ENCODE peak calls at places on chromosome 11, in nine cellular contexts. H is Peyer's patch; K is tibial nerve; X is CD4-positive, CD25-positive, alpha-beta regulatory T cell; N is cardiac muscle cell; D is neuronal stem cell; W is fibroblast of lung; G is HCT116; V is left ventricle myocardium inferior. O is an unnamed sample. For H3K9me3, the result is how much of the 10 kb centered on the place peaks cover.

GRCh38 chr11:73106347-73106746 is 35.8 kb downstream of the FCHSD2 start:
- DNase-seq in V (no peak), W (no peak), K (no peak), G (no peak), D (no peak), N (no peak), H (no peak), X (no peak), O (no peak)

GRCh38 chr11:45087761-45088160 is 58.7 kb upstream of the PRDM11 start:
- DNase-seq in N (no peak), W (no peak), V (no peak), K (no peak), D (no peak), G (no peak), H (no peak), X (no peak), O (no peak)

GRCh38 chr11:47296045-47296444 is 26.1 kb downstream of the MADD start:
- DNase-seq in G (no peak), H (no peak), D (no peak), V (no peak), K (no peak), N (no peak), W (peak), X (no peak), O (no peak)

GRCh38 chr11:17972987-17973386 is 39.9 kb downstream of the SERGEF start:
- DNase-seq in H (no peak), V (peak), D (peak), N (peak), W (peak), G (peak), X (no peak), K (peak), O (peak)

GRCh38 chr11:122897606-122898210 is 15.1 kb downstream of the JHY start:
- DNase-seq in D (no peak), K (no peak), G (no peak), W (peak), N (no peak), X (no peak), V (no peak), H (no peak), O (no peak)

GRCh38 chr11:3014314-3014938 is 22.3 kb upstream of the NAP1L4 start:
- DNase-seq in H (peak), D (no peak), K (no peak), X (peak), N (no peak), W (no peak), V (no peak), G (no peak), O (no peak)

GRCh38 chr11:120707098-120707497 is 195.6 kb downstream of the GRIK4 start:
- DNase-seq in K (no peak), D (no peak), G (no peak), H (no peak), X (no peak), W (peak), V (no peak), N (no peak), O (no peak)

GRCh38 chr11:9787981-9788521 is 124.2 kb downstream of the SWAP70 start:
- DNase-seq in W (peak), K (no peak), D (no peak), G (no peak), H (no peak), N (no peak), X (no peak), V (peak), O (no peak)

GRCh38 chr11:3122775-3123201 is 42.3 kb downstream of the OSBPL5 start:
- DNase-seq in H (no peak), W (no peak), N (no peak), G (no peak), D (no peak), V (peak), K (no peak), X (no peak), O (peak)

GRCh38 chr11:76233936-76234703 is 27.8 kb upstream of the WNT11 start:
- DNase-seq in H (peak), X (no peak), K (peak), G (no peak), W (peak), N (no peak), D (no peak), V (peak), O (no peak)

GRCh38 chr11:111624602-111625001 is 22.4 kb downstream of the SIK2 start:
- DNase-seq in G (no peak), N (no peak), K (no peak), D (no peak), X (no peak), H (no peak), V (no peak), W (no peak), O (no peak)

GRCh38 chr11:134047586-134047999 is 21.3 kb upstream of the JAM3 start:
- DNase-seq in K (peak), D (no peak), G (no peak), H (no peak), N (no peak), X (no peak), V (peak), W (peak), O (peak)

GRCh38 chr11:86509579-86509978 is 134.9 kb downstream of the CCDC81 start:
- DNase-seq in W (peak), X (no peak), D (no peak), K (no peak), H (no peak), G (no peak), V (no peak), N (no peak), O (no peak)

GRCh38 chr11:124839051-124839971 is 25.9 kb upstream of the ROBO3 start:
- DNase-seq in G (no peak), V (no peak), N (peak), X (no peak), K (no peak), D (no peak), H (no peak), W (no peak), O (no peak)

GRCh38 chr11:44275241-44275640 is 34.7 kb downstream of the ALX4 start:
- DNase-seq in H (no peak), W (no peak), G (no peak), V (no peak), X (no peak), D (no peak), N (no peak), K (no peak), O (no peak)

GRCh38 chr11:128643661-128644060 is 50.2 kb upstream of the FLI1 start:
- DNase-seq in G (no peak), H (no peak), V (no peak), D (no peak), X (no peak), N (no peak), W (no peak), K (no peak), O (no peak)

GRCh38 chr11:61652135-61652534 is 28.1 kb upstream of the DAGLA start:
- DNase-seq in X (no peak), D (no peak), K (no peak), W (no peak), V (no peak), N (no peak), G (no peak), H (no peak), O (no peak)

GRCh38 chr11:441418-442274 is at the start of gene ANO9:
- DNase-seq in G (no peak), W (no peak), V (no peak), D (no peak), X (peak), H (peak), K (no peak), N (peak), O (peak)

GRCh38 chr11:122850076-122850631 is 11.9 kb downstream of the CRTAM start:
- DNase-seq in H (no peak), W (peak), X (no peak), N (peak), D (no peak), K (no peak), G (no peak), V (no peak), O (no peak)

GRCh38 chr11:64472593-64473455 is 113.9 kb downstream of the RPS6KA4 start:
- DNase-seq in X (no peak), H (no peak), V (no peak), G (no peak), W (peak), K (no peak), D (no peak), N (no peak), O (no peak)

GRCh38 chr11:119376197-119376847 is 5.2 kb downstream of the USP2 start:
- DNase-seq in K (peak), H (no peak), N (no peak), W (no peak), D (no peak), X (no peak), V (peak), G (no peak), O (peak)

GRCh38 chr11:64299847-64300648 is at the start of gene CATSPERZ:
- DNase-seq in G (no peak), K (no peak), W (no peak), V (no peak), D (no peak), X (peak), N (no peak), H (no peak), O (no peak)

GRCh38 chr11:117502285-117502856 is 174.7 kb downstream of the CEP164 start:
- DNase-seq in X (no peak), V (no peak), D (no peak), K (no peak), N (no peak), W (no peak), G (no peak), H (no peak), O (no peak)

GRCh38 chr11:3227568-3228444 is 4.4 kb downstream of the MRGPRE start:
- DNase-seq in K (no peak), X (no peak), V (no peak), H (no peak), N (no peak), G (no peak), W (no peak), D (no peak), O (no peak)

GRCh38 chr11:59899532-59899931 is 20.9 kb downstream of the OOSP3 start:
- DNase-seq in W (no peak), G (no peak), N (no peak), H (no peak), D (no peak), K (no peak), X (no peak), V (no peak), O (no peak)

GRCh38 chr11:21897203-21897602 is 295.7 kb upstream of the ANO5 start:
- DNase-seq in D (no peak), N (no peak), K (no peak), X (no peak), W (no peak), G (no peak), H (no peak), V (no peak), O (no peak)

GRCh38 chr11:12552677-12553076 is 121.5 kb upstream of the TEAD1 start:
- DNase-seq in V (no peak), G (no peak), X (no peak), N (no peak), D (no peak), W (peak), H (no peak), K (peak), O (no peak)

GRCh38 chr11:9396752-9397151 is 12.3 kb downstream of the IPO7 start:
- DNase-seq in G (no peak), X (no peak), H (no peak), V (no peak), N (no peak), K (no peak), D (no peak), W (no peak), O (no peak)

GRCh38 chr11:58832246-58832645 is 12.3 kb downstream of the GLYATL2 start:
- DNase-seq in G (no peak), N (no peak), D (no peak), V (no peak), K (no peak), X (no peak), W (peak), H (no peak), O (no peak)

GRCh38 chr11:58829736-58830135 is 14.8 kb downstream of the GLYATL2 start:
- DNase-seq in W (peak), H (no peak), N (no peak), D (no peak), X (no peak), K (no peak), V (no peak), G (no peak), O (no peak)

GRCh38 chr11:58830693-58831301 is 13.7 kb downstream of the GLYATL2 start:
- DNase-seq in D (no peak), H (no peak), N (no peak), G (no peak), X (no peak), K (no peak), W (no peak), V (no peak), O (no peak)
- H3K9me3 ChIP-seq in D (under half), H (under half), N (under half), G (under half), X (under half), K (under half), W (under half), V (under half), O (under half)

GRCh38 chr11:132655187-132655855 is 877.0 kb downstream of the OPCML start:
- DNase-seq in N (no peak), H (no peak), V (no peak), G (no peak), D (no peak), W (peak), K (no peak), X (no peak), O (no peak)

GRCh38 chr11:132650969-132651720 is 881.2 kb downstream of the OPCML start:
- DNase-seq in N (no peak), G (no peak), D (no peak), K (no peak), V (no peak), H (no peak), X (no peak), W (no peak), O (no peak)

GRCh38 chr11:132648841-132649240 is 883.5 kb downstream of the OPCML start:
- DNase-seq in X (no peak), H (no peak), W (peak), D (no peak), V (no peak), N (no peak), K (no peak), G (no peak), O (no peak)

GRCh38 chr11:132649277-132649676 is 883.0 kb downstream of the OPCML start:
- DNase-seq in G (no peak), N (no peak), D (no peak), V (no peak), W (no peak), H (no peak), K (no peak), X (no peak), O (no peak)

DNA sequence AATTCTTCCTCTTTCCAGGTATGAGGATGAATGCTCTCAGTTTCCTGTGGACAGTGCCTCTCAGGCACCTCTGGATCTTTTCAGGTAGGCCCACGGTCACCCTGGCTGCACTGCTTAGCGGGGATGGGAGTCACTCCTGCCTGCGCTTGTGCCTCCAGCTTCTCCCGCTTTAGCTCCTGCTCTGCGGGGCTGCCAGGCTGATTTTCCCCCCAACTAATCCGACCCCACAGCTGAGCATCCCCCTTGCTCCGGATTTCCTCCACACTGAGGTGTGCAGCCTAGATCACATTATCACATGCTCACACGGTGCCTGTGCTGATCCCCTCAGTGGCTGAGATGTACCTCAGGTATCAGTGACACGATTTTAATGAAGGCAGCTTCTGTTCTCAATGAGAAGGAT is 879.1 kb downstream of the OPCML start:
- DNase-seq in N (no peak), D (no peak), V (no peak), H (no peak), W (no peak), G (no peak), X (no peak), K (no peak), O (no peak)
- H3K9me3 ChIP-seq in N (under half), D (under half), V (under half), H (under half), W (under half), G (under half), X (under half), K (under half), O (under half)

GRCh38 chr11:92101845-92102244 is 122.8 kb upstream of the FAT3 start:
- DNase-seq in X (no peak), N (no peak), D (no peak), W (no peak), K (no peak), H (no peak), V (no peak), G (no peak), O (no peak)

GRCh38 chr11:92107331-92107730 is 117.3 kb upstream of the FAT3 start:
- DNase-seq in W (no peak), V (no peak), N (no peak), K (no peak), H (no peak), D (no peak), G (no peak), X (no peak), O (no peak)

GRCh38 chr11:92099183-92099582 is 125.4 kb upstream of the FAT3 start:
- DNase-seq in V (no peak), G (no peak), D (no peak), K (no peak), X (no peak), H (no peak), W (no peak), N (no peak), O (no peak)

GRCh38 chr11:92109476-92109875 is 115.1 kb upstream of the FAT3 start:
- DNase-seq in V (no peak), X (no peak), D (no peak), H (no peak), N (no peak), W (no peak), K (no peak), G (no peak), O (no peak)

GRCh38 chr11:92104349-92104748 is 120.3 kb upstream of the FAT3 start:
- DNase-seq in H (no peak), D (no peak), G (no peak), V (no peak), X (no peak), N (no peak), W (no peak), K (no peak), O (no peak)
- H3K9me3 ChIP-seq in H (under half), D (under half), G (under half), V (under half), X (under half), N (under half), W (under half), K (under half), O (under half)

DNA sequence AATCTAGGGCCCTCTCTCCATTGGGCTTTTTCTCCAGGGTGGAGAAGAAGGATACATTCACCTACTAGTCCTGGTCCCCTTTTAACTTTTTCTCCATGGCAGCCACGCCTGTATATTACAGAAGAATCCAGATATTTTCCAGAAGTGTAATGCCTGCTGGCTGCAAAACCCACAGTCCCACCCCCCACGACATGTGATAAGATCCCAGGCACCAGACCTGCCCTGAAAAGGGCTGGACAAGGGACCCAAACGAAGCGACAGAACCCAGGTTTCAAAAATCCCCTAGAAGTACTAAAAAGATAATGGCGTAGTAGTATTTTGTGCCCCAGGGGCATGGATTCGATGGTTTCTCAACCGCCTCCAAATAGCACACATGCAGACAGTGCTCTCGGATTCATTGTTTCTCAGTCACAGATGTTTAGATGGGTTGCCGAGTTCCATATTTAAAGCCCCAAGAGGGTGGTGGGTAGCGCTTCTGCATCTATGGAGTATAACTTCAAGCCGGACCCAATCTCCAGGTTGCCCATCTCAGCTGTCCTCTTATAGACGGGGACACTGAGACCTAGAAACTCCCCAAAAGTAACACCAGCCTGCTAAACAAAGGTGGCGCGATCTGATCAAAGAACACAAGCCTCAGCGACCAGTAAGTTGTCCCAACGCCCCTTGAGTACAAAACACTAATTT is 2.6 kb downstream of the WT1 start:
- DNase-seq in V (no peak), G (no peak), W (no peak), X (no peak), H (no peak), D (no peak), K (no peak), N (no peak), O (no peak)
- H3K9me3 ChIP-seq in V (under half), G (under half), W (under half), X (under half), H (under half), D (under half), K (under half), N (under half), O (under half)

GRCh38 chr11:34052036-34052607 is 591 bp downstream of the CAPRIN1 start:
- DNase-seq in K (peak), H (peak), V (peak), N (peak), G (peak), X (peak), D (peak), W (peak), O (peak)

GRCh38 chr11:34050536-34050935 is 995 bp upstream of the CAPRIN1 start:
- DNase-seq in W (no peak), N (no peak), V (no peak), K (no peak), G (no peak), D (no peak), H (no peak), X (no peak), O (no peak)

GRCh38 chr11:34050967-34051348 is 573 bp upstream of the CAPRIN1 start:
- DNase-seq in N (peak), X (no peak), K (peak), D (no peak), G (no peak), H (no peak), V (no peak), W (peak), O (no peak)

GRCh38 chr11:34052608-34053160 is 1.2 kb downstream of the CAPRIN1 start:
- DNase-seq in G (no peak), V (peak), K (no peak), N (peak), H (peak), W (no peak), X (no peak), D (peak), O (no peak)

DNA sequence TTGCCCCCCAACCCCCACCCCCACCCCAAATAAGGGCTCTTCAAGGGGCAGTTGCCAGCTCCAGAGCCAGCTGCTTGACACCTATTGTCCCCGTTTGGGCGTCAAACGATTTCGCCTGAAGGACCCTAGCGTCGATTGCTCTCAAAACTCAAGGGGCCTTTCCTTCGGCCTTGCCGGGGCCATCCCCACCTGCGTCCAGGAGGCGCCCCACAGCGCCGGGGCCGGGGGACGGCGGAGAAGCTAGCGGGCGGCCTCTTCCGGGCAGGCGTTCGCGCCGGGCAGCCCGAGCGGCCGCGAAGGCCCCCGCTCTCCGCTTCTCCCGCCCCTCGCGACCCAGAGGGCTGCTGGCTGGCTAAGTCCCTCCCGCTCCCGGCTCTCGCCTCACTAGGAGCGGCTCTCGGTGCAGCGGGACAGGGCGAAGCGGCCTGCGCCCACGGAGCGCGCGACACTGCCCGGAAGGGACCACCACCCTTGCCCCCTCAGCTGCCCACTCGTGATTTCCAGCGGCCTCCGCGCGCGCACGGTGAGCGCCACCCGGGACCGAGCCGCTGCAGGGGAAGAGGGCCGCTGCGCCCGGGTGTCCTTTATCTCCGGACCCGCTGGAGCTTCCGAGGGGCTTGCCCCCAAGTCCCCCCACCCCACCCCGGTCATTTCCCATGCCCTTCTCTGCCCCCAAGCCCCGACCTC is at the start of gene CAPRIN1:
- DNase-seq in D (peak), W (peak), K (peak), X (peak), H (peak), N (peak), V (peak), G (peak), O (peak)
- H3K9me3 ChIP-seq in D (under half), W (under half), K (under half), X (under half), H (under half), N (under half), V (under half), G (under half), O (under half)

DNA sequence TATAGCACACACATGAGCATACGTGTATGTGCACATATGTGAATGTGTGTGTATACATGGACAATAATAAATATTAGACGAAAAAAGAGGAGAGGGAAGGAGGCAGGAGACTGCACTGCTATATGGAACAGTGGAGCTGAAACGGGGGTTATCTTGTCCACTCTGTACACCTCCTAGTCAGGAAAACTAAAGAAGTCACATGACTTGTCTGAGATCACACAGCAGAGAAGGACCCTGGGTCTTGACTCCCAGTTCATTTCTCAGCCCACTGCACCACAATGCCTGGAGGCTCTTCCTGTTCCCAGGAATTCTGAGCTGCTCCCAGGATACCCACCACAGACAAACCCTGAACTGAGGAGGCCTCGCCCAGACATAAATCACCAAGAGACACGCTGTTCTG is 349.6 kb downstream of the CTTN start:
- DNase-seq in W (no peak), V (no peak), N (no peak), G (no peak), X (no peak), H (no peak), D (no peak), K (no peak), O (no peak)
- H3K9me3 ChIP-seq in W (under half), V (under half), N (under half), G (under half), X (under half), H (under half), D (under half), K (under half), O (under half)